ENCODE peak calls at places on chromosomes 12 and 14, in four cellular contexts. S is adrenal gland, W is hepatocyte, J is thoracic aorta. I is an unnamed sample.

GRCh38 chr12:112380663-112381420 is 1.4 kb downstream of the HECTD4 start:
- DNase-seq in S (no peak), W (peak), J (no peak), I (no peak)

GRCh38 chr12:53231859-53232640 is at the start of gene RARG:
- DNase-seq in S (peak), W (peak), J (peak), I (peak)

GRCh38 chr12:80001562-80001961 is 66.7 kb upstream of the PPP1R12A start:
- DNase-seq in S (no peak), W (no peak), J (no peak), I (no peak)

GRCh38 chr12:59834659-59835474 is 239.0 kb downstream of the SLC16A7 start:
- DNase-seq in S (no peak), W (peak), J (no peak), I (no peak)

GRCh38 chr12:111313833-111314259 is 55.0 kb downstream of the PHETA1 start:
- DNase-seq in S (peak), W (peak), J (no peak), I (peak)

GRCh38 chr14:71029236-71029781 is 122.0 kb downstream of the PCNX1 start:
- DNase-seq in S (no peak), W (no peak), J (no peak), I (no peak)

GRCh38 chr14:56514663-56515371 is 64.8 kb upstream of the TMEM260 start:
- DNase-seq in S (no peak), W (no peak), J (no peak), I (no peak)

GRCh38 chr12:118979763-118980406 is 1.5 kb upstream of the SRRM4 start:
- DNase-seq in S (peak), W (peak), J (no peak), I (no peak)

GRCh38 chr14:91755560-91755959 is 23.7 kb upstream of the CATSPERB start:
- DNase-seq in S (no peak), W (peak), J (no peak), I (no peak)

GRCh38 chr14:95498622-95499353 is 17.7 kb downstream of the SYNE3 start:
- DNase-seq in S (peak), W (peak), J (no peak), I (peak)

GRCh38 chr12:124208469-124208868 is 86.4 kb upstream of the RFLNA start:
- DNase-seq in S (no peak), W (no peak), J (no peak), I (no peak)

GRCh38 chr12:22377731-22378496 is 43.4 kb upstream of the ST8SIA1 start:
- DNase-seq in S (no peak), W (peak), J (no peak), I (no peak)

GRCh38 chr12:47990351-47991105 is 13.7 kb downstream of the COL2A1 start:
- DNase-seq in S (no peak), W (peak), J (no peak), I (no peak)

GRCh38 chr12:47039079-47039478 is 40.3 kb upstream of the PCED1B start:
- DNase-seq in S (no peak), W (no peak), J (no peak), I (no peak)

GRCh38 chr12:6955462-6956331 is 4.5 kb downstream of the PTPN6 start:
- DNase-seq in S (no peak), W (no peak), J (no peak), I (no peak)

GRCh38 chr12:123063535-123063934 is 83.1 kb downstream of the ARL6IP4 start:
- DNase-seq in S (no peak), W (peak), J (no peak), I (no peak)

GRCh38 chr12:48973992-48974673 is 2.6 kb upstream of the WNT10B start:
- DNase-seq in S (peak), W (peak), J (no peak), I (no peak)

GRCh38 chr14:56666294-56666693 is 86.7 kb downstream of the TMEM260 start:
- DNase-seq in S (no peak), W (peak), J (no peak), I (no peak)

GRCh38 chr14:20455355-20456300 is 602 bp downstream of the APEX1 start:
- DNase-seq in S (no peak), W (peak), J (no peak), I (no peak)

GRCh38 chr12:124500232-124501079 is 67.0 kb downstream of the NCOR2 start:
- DNase-seq in S (no peak), W (peak), J (no peak), I (no peak)

GRCh38 chr12:1915082-1915968 is 3.1 kb downstream of the CACNA2D4 start:
- DNase-seq in S (no peak), W (peak), J (no peak), I (peak)

GRCh38 chr12:54684636-54685630 is 36.8 kb upstream of the DCD start:
- DNase-seq in S (no peak), W (no peak), J (no peak), I (no peak)

GRCh38 chr14:103562135-103562384 is 397 bp downstream of the BAG5 start:
- DNase-seq in S (no peak), W (no peak), J (no peak), I (no peak)

GRCh38 chr14:105018414-105018813 is 2.5 kb downstream of the CDCA4 start:
- DNase-seq in S (no peak), W (no peak), J (no peak), I (no peak)

GRCh38 chr12:89210277-89210676 is 142.0 kb downstream of the DUSP6 start:
- DNase-seq in S (no peak), W (no peak), J (no peak), I (no peak)

GRCh38 chr12:44960856-44961255 is 84.7 kb upstream of the NELL2 start:
- DNase-seq in S (no peak), W (no peak), J (no peak), I (no peak)

GRCh38 chr12:52493172-52493571 is at the start of gene KRT6A:
- DNase-seq in S (no peak), W (no peak), J (no peak), I (no peak)

GRCh38 chr12:24960222-24960855 is 11.4 kb upstream of the BCAT1 start:
- DNase-seq in S (peak), W (peak), J (no peak), I (no peak)

DNA sequence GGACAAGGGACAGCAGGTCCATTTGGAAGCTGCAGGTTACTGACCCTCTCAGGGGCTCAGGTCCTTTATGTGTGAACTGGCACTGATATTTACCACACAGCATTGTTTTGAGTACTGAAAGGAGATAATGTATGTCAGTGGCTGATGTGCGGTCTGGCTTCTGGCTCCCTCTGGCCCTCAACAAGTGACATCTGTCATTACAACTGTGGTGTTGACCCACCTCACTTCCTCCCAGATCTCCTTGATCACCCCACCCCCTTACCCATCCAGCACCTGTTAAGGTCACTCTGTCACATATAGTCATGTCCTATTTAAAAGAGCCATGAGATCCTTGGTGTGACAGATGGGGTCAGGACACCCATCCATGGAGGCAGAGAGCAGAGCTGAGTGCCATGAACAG is 22.7 kb upstream of the PRIMA1 start:
- DNase-seq in S (no peak), W (no peak), J (no peak), I (no peak)
- H3K4me3 ChIP-seq in S (no peak), W (no peak), J (no peak), I (no peak)

GRCh38 chr14:100105357-100106169 is 40.3 kb downstream of the EVL start:
- DNase-seq in S (no peak), W (no peak), J (no peak), I (peak)

GRCh38 chr14:100106260-100106659 is 41.0 kb downstream of the EVL start:
- DNase-seq in S (no peak), W (no peak), J (no peak), I (no peak)

GRCh38 chr14:100103261-100104005 is 38.2 kb downstream of the EVL start:
- DNase-seq in S (peak), W (no peak), J (no peak), I (no peak)

GRCh38 chr14:100104006-100104352 is 38.8 kb downstream of the EVL start:
- DNase-seq in S (no peak), W (no peak), J (no peak), I (no peak)

DNA sequence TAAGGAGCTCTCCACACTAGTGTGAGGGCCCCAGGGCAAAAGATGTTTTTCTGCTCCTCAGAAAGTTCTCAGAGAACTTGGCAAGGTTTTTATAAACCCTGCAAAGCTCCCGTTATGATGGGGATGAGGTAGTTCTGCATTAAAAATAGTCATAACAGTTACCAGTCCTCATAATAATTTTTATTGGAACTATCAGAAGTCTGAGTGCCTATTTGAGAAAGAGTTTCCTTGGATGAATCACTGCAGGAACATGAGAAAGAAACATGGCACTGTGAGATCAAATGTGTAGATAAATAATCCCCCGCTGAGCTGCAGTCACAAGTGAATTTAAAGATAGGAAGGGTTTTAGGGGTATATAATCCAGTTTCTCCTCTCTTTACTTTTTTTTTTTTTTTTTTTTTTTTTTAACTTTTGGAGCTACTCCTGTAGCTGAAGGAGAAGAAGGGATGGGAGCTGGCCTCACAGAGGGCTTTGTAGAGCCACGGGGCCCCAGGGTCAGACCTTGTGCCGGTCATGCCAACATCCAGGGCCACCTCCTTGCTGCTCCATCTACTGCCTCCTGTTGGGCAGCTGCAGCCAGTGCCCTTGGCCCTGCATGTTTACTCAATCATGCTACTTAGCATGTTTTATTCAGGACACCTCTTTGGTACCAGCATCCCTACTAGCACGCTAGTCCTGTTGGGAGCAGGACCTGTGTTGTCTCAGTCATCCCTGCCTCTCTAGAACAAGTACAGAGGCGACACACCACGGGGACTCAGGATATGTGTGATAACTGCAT is 39.5 kb downstream of the EVL start:
- DNase-seq in S (no peak), W (no peak), J (no peak), I (no peak)
- TF ChIP-seq CTCF in S (no peak), W (no peak), J (no peak), I (no peak)

GRCh38 chr14:22895402-22895801 is 12.4 kb downstream of the REM2 start:
- DNase-seq in S (no peak), W (no peak), J (no peak), I (no peak)
- H3K4me3 ChIP-seq in S (no peak), W (no peak), J (no peak), I (no peak)

GRCh38 chr12:5073054-5073453 is 29.4 kb downstream of the KCNA5 start:
- DNase-seq in S (no peak), W (no peak), J (no peak), I (no peak)
- TF ChIP-seq CTCF in S (no peak), W (no peak), J (no peak), I (no peak)

GRCh38 chr12:58081488-58081887 is 140.1 kb downstream of the ATP23 start:
- DNase-seq in S (no peak), W (no peak), J (no peak), I (no peak)
- H3K4me3 ChIP-seq in S (no peak), W (no peak), J (no peak), I (no peak)

DNA sequence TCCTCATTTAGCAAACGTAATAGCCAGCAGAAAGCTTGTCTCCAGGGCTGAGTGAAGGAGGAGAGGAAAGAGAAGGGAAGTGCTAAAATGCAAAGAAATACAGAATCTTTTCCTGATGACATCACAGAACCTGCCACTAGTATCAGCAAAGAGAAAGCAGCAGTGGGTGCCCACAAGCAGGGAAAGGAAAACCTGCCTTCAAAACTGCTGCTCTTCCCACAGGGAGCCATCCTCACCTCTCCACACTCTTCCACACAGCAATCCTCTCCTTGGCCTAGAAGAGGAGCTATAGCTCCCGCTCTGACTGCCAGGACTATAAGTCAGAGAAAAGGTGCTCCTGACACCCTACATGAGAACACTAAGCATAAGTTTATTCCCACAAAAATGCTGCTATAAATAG is 11.3 kb downstream of the MED13L start:
- DNase-seq in S (no peak), W (peak), J (no peak), I (no peak)
- TF ChIP-seq CTCF in S (no peak), W (peak), J (no peak), I (no peak)

GRCh38 chr14:38208825-38209562 is 1.3 kb downstream of the SSTR1 start:
- DNase-seq in S (no peak), W (peak), J (no peak), I (no peak)
- H3K4me3 ChIP-seq in S (no peak), W (peak), J (peak), I (peak)

DNA sequence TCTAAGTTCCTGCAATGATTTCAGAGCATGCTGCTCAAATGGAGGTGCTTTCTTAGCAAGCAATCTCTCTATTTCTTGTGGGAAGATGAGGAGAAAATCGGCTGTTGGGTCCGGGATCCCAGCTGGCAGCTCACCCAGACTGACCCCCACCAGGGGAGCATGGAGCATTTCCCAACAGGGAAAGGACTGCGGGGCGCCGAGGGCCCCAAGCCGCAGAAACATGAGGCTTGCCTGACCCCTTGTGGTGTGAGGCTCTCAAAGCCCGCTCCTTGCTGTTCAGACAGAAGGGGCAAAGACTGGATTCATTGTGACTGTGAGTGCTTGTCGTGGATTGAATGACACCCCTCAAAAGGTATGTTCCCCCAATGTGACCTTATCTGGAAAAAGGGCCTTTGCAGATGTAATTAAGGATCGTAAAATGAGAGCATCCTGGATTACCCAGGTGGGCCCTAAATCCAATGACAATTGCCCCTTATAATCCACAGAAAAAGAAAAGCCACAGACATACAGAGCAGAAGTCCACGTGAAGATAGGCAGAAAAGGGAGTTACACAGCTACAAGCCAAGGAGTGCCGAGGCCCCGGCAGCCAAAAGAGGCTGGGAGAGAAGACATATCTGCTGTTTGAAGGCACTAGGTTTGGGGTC is 116.3 kb upstream of the VASH1 start:
- DNase-seq in S (peak), W (peak), J (no peak), I (no peak)
- TF ChIP-seq CTCF in S (peak), W (peak), J (peak), I (no peak)

DNA sequence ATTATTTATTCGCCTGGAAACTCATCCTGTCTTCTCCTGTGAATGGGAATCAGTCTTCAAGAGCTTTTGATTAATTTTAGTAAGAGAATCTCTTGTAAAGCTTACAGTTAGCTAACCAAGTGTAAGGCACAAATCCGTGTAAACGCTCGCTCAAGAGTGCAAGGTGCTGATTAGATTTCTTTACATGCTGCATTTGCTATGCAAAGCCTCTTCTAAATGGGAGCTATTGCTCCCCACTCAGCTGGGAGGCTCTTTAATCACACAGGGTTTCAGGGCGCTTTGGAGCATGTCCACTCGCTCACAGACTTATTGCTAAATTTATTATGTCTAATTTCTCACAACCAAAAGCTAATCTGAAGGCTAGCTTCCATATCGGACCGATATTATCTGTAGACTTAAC is 5.0 kb downstream of the FLRT2 start:
- DNase-seq in S (no peak), W (peak), J (no peak), I (no peak)
- H3K4me3 ChIP-seq in S (peak), W (peak), J (peak), I (peak)

GRCh38 chr12:28967426-28967825 is 181.7 kb upstream of the FAR2 start:
- DNase-seq in S (no peak), W (no peak), J (no peak), I (no peak)

GRCh38 chr12:28958553-28959195 is 190.4 kb upstream of the FAR2 start:
- DNase-seq in S (no peak), W (no peak), J (no peak), I (no peak)

GRCh38 chr12:28966049-28966778 is 182.9 kb upstream of the FAR2 start:
- DNase-seq in S (no peak), W (no peak), J (no peak), I (no peak)

GRCh38 chr12:28961948-28962384 is 187.1 kb upstream of the FAR2 start:
- DNase-seq in S (no peak), W (no peak), J (no peak), I (no peak)

DNA sequence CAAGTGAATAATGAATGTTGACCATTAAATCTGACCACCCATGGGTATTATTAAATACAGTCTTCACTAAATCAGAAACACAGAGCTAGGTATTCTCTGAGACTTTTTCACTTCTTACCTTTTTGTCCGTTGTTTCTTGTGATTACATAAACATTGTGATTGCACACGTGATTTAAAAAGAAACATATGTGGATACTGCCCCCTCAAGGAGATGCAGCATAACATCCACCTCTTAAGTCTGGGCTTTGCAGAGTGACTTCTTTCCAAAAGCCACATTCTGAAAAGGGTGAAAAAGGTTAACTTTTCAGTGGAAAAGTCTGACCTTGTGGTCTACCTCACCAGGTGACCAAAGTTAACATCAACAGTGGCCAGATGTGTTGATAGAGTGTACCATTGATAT is 185.5 kb upstream of the FAR2 start:
- DNase-seq in S (no peak), W (peak), J (no peak), I (no peak)
- TF ChIP-seq CTCF in S (peak), W (peak), J (no peak), I (no peak)

I was measured in ovary.